ENCODE peak calls at places on chromosomes 16 and 17, in nine cellular contexts. K, A, E, N, O, P, W, F and C are unnamed samples.

GRCh38 chr17:60439501-60439900 is 17.2 kb downstream of the CHCT1 start:
- DNase-seq in K (no peak), A (no peak), E (no peak), N (no peak), O (no peak), P (no peak), W (no peak), F (no peak), C (no peak)

GRCh38 chr17:29588561-29589411 is 662 bp downstream of the GIT1 start:
- DNase-seq in K (peak; percentile 4), A (no peak), E (no peak), N (peak; percentile 40), O (peak; percentile 62), P (no peak), W (no peak), F (no peak), C (no peak)

GRCh38 chr17:38674749-38675615 is at the start of gene EPOP:
- DNase-seq in K (peak; percentile 67), A (peak; percentile 93), E (peak; percentile 80), N (peak; percentile 95), O (peak; percentile 75), P (peak; percentile 83), W (peak; percentile 72), F (peak; percentile 92), C (peak; percentile 81)

GRCh38 chr17:28720247-28720996 is 637 bp downstream of the RPL23A start:
- DNase-seq in K (no peak), A (no peak), E (no peak), N (peak; percentile 31), O (no peak), P (no peak), W (no peak), F (no peak), C (no peak)

GRCh38 chr16:49483651-49484451 is 110.2 kb downstream of the C16orf78 start:
- DNase-seq in K (no peak), A (no peak), E (no peak), N (no peak), O (no peak), P (no peak), W (no peak), F (no peak), C (no peak)

GRCh38 chr16:74623214-74623842 is 16.4 kb upstream of the GLG1 start:
- DNase-seq in K (peak; percentile 33), A (no peak), E (no peak), N (no peak), O (no peak), P (peak; percentile 45), W (no peak), F (no peak), C (peak; percentile 3)

GRCh38 chr16:23504453-23505179 is 5.7 kb downstream of the GGA2 start:
- DNase-seq in K (no peak), A (no peak), E (no peak), N (peak; percentile 79), O (peak; percentile 79), P (peak; percentile 20), W (no peak), F (peak; percentile 69), C (peak; percentile 51)

GRCh38 chr16:48526058-48526957 is 83.7 kb downstream of the N4BP1 start:
- DNase-seq in K (peak; percentile 71), A (peak; percentile 21), E (peak; percentile 60), N (peak; percentile 25), O (no peak), P (no peak), W (no peak), F (no peak), C (no peak)

GRCh38 chr17:17055286-17056166 is 13.3 kb downstream of the MPRIP start:
- DNase-seq in K (no peak), A (no peak), E (no peak), N (no peak), O (no peak), P (no peak), W (no peak), F (no peak), C (no peak)

GRCh38 chr16:85715169-85716015 is 26.6 kb upstream of the GINS2 start:
- DNase-seq in K (peak; percentile 96), A (peak; percentile 96), E (peak; percentile 89), N (no peak), O (no peak), P (no peak), W (no peak), F (no peak), C (no peak)

GRCh38 chr17:17781591-17782424 is 55.0 kb downstream of the SREBF1 start:
- DNase-seq in K (peak; percentile 91), A (peak; percentile 76), E (peak; percentile 80), N (no peak), O (peak; percentile 37), P (peak; percentile 48), W (peak; percentile 73), F (no peak), C (peak; percentile 47)

GRCh38 chr16:2614761-2615191 is 67.5 kb upstream of the KCTD5 start:
- DNase-seq in K (no peak), A (no peak), E (no peak), N (no peak), O (no peak), P (no peak), W (no peak), F (no peak), C (no peak)

GRCh38 chr17:21167303-21167702 is 40.5 kb downstream of the DHRS7B start:
- DNase-seq in K (no peak), A (no peak), E (no peak), N (no peak), O (no peak), P (no peak), W (no peak), F (no peak), C (no peak)